ENCODE peak calls at places on chromosomes 7 and 10, in eight cellular contexts. One of them, this sample, is unnamed.

GRCh38 chr7:15015545-15016314 is 113.2 kb upstream of the DGKB start:
- DNase-seq in CD8-positive, alpha-beta memory T cell: no peak
- DNase-seq in AG04450: peak; percentile 27
- DNase-seq in psoas muscle: no peak
- DNase-seq in activated T-helper 9 cell treated with anti-CD3 and anti-CD28 coated beads, Interleukin-2, amount 50 U/mL, for 16 hours: no peak
- DNase-seq in lung: no peak
- DNase-seq in activated CD4-positive, CD25-positive, alpha-beta regulatory T cell: no peak
- DNase-seq in fibroblast of lung: peak; percentile 68
- DNase-seq in this sample: peak; percentile 72

GRCh38 chr7:123602648-123603047 is 1.0 kb downstream of the ASB15 start:
- DNase-seq in CD8-positive, alpha-beta memory T cell: no peak
- DNase-seq in AG04450: no peak
- DNase-seq in psoas muscle: no peak
- DNase-seq in activated T-helper 9 cell treated with anti-CD3 and anti-CD28 coated beads, Interleukin-2, amount 50 U/mL, for 16 hours: no peak
- DNase-seq in lung: no peak
- DNase-seq in activated CD4-positive, CD25-positive, alpha-beta regulatory T cell: no peak
- DNase-seq in fibroblast of lung: no peak
- DNase-seq in this sample: no peak

GRCh38 chr10:89332092-89332633 is 4.4 kb downstream of the IFIT3 start:
- DNase-seq in CD8-positive, alpha-beta memory T cell: no peak
- DNase-seq in AG04450: no peak
- DNase-seq in psoas muscle: no peak
- DNase-seq in activated T-helper 9 cell treated with anti-CD3 and anti-CD28 coated beads, Interleukin-2, amount 50 U/mL, for 16 hours: no peak
- DNase-seq in lung: no peak
- DNase-seq in activated CD4-positive, CD25-positive, alpha-beta regulatory T cell: no peak
- DNase-seq in fibroblast of lung: peak; percentile 60
- DNase-seq in this sample: peak; percentile 58

GRCh38 chr7:2247141-2247985 is 5.3 kb downstream of the NUDT1 start:
- DNase-seq in CD8-positive, alpha-beta memory T cell: no peak
- DNase-seq in AG04450: no peak
- DNase-seq in psoas muscle: no peak
- DNase-seq in activated T-helper 9 cell treated with anti-CD3 and anti-CD28 coated beads, Interleukin-2, amount 50 U/mL, for 16 hours: no peak
- DNase-seq in lung: no peak
- DNase-seq in activated CD4-positive, CD25-positive, alpha-beta regulatory T cell: no peak
- DNase-seq in fibroblast of lung: no peak
- DNase-seq in this sample: peak; percentile 79

GRCh38 chr10:110822708-110823291 is 48.9 kb upstream of the PDCD4 start:
- DNase-seq in CD8-positive, alpha-beta memory T cell: no peak
- DNase-seq in AG04450: no peak
- DNase-seq in psoas muscle: no peak
- DNase-seq in activated T-helper 9 cell treated with anti-CD3 and anti-CD28 coated beads, Interleukin-2, amount 50 U/mL, for 16 hours: no peak
- DNase-seq in lung: no peak
- DNase-seq in activated CD4-positive, CD25-positive, alpha-beta regulatory T cell: no peak
- DNase-seq in fibroblast of lung: no peak
- DNase-seq in this sample: no peak

GRCh38 chr7:100444311-100445278 is 8.3 kb upstream of the PPP1R35 start:
- DNase-seq in CD8-positive, alpha-beta memory T cell: no peak
- DNase-seq in AG04450: no peak
- DNase-seq in psoas muscle: no peak
- DNase-seq in activated T-helper 9 cell treated with anti-CD3 and anti-CD28 coated beads, Interleukin-2, amount 50 U/mL, for 16 hours: no peak
- DNase-seq in lung: no peak
- DNase-seq in activated CD4-positive, CD25-positive, alpha-beta regulatory T cell: no peak
- DNase-seq in fibroblast of lung: peak; percentile 30
- DNase-seq in this sample: no peak

GRCh38 chr10:30737931-30738391 is 108.4 kb upstream of the LYZL2 start:
- DNase-seq in CD8-positive, alpha-beta memory T cell: no peak
- DNase-seq in AG04450: no peak
- DNase-seq in psoas muscle: no peak
- DNase-seq in activated T-helper 9 cell treated with anti-CD3 and anti-CD28 coated beads, Interleukin-2, amount 50 U/mL, for 16 hours: no peak
- DNase-seq in lung: no peak
- DNase-seq in activated CD4-positive, CD25-positive, alpha-beta regulatory T cell: no peak
- DNase-seq in fibroblast of lung: no peak
- DNase-seq in this sample: no peak

GRCh38 chr10:114648368-114648767 is 9.7 kb downstream of the ABLIM1 start:
- DNase-seq in CD8-positive, alpha-beta memory T cell: no peak
- DNase-seq in AG04450: peak; percentile 71
- DNase-seq in psoas muscle: no peak
- DNase-seq in activated T-helper 9 cell treated with anti-CD3 and anti-CD28 coated beads, Interleukin-2, amount 50 U/mL, for 16 hours: no peak
- DNase-seq in lung: no peak
- DNase-seq in activated CD4-positive, CD25-positive, alpha-beta regulatory T cell: no peak
- DNase-seq in fibroblast of lung: peak; percentile 97
- DNase-seq in this sample: no peak

GRCh38 chr7:93883917-93884345 is 6.6 kb downstream of the TFPI2 start:
- DNase-seq in CD8-positive, alpha-beta memory T cell: no peak
- DNase-seq in AG04450: no peak
- DNase-seq in psoas muscle: no peak
- DNase-seq in activated T-helper 9 cell treated with anti-CD3 and anti-CD28 coated beads, Interleukin-2, amount 50 U/mL, for 16 hours: no peak
- DNase-seq in lung: no peak
- DNase-seq in activated CD4-positive, CD25-positive, alpha-beta regulatory T cell: no peak
- DNase-seq in fibroblast of lung: no peak
- DNase-seq in this sample: no peak

GRCh38 chr7:152675761-152676636 is at the start of gene XRCC2:
- DNase-seq in CD8-positive, alpha-beta memory T cell: peak; percentile 95
- DNase-seq in AG04450: peak; percentile 59
- DNase-seq in psoas muscle: peak; percentile 91
- DNase-seq in activated T-helper 9 cell treated with anti-CD3 and anti-CD28 coated beads, Interleukin-2, amount 50 U/mL, for 16 hours: peak; percentile 95
- DNase-seq in lung: peak; percentile 90
- DNase-seq in activated CD4-positive, CD25-positive, alpha-beta regulatory T cell: peak; percentile 91
- DNase-seq in fibroblast of lung: peak; percentile 76
- DNase-seq in this sample: peak; percentile 97

GRCh38 chr10:120810298-120810697 is 40.9 kb upstream of the WDR11 start:
- DNase-seq in CD8-positive, alpha-beta memory T cell: no peak
- DNase-seq in AG04450: no peak
- DNase-seq in psoas muscle: no peak
- DNase-seq in activated T-helper 9 cell treated with anti-CD3 and anti-CD28 coated beads, Interleukin-2, amount 50 U/mL, for 16 hours: no peak
- DNase-seq in lung: no peak
- DNase-seq in activated CD4-positive, CD25-positive, alpha-beta regulatory T cell: no peak
- DNase-seq in fibroblast of lung: no peak
- DNase-seq in this sample: no peak